ENCODE peak calls at places on chromosomes 7 and 10, in four cellular contexts. R is mesenchymal stem cell, A is PC-3, G is heart left ventricle. P is an unnamed sample. For H3K4me1, the result is how much of the 10 kb centered on the place peaks cover.

GRCh38 chr10:86225098-86225782 is 141.4 kb downstream of the GRID1 start:
- DNase-seq in A (peak), G (no peak), R (no peak), P (no peak)

GRCh38 chr10:6139470-6139869 is 50.6 kb downstream of the RBM17 start:
- DNase-seq in G (no peak), R (no peak), A (no peak), P (no peak)

GRCh38 chr10:117241541-117242462 is 888 bp downstream of the SLC18A2 start:
- DNase-seq in G (no peak), R (no peak), A (no peak), P (no peak)

GRCh38 chr10:89080660-89081059 is 90.1 kb downstream of the FAS start:
- DNase-seq in A (no peak), G (no peak), R (peak), P (no peak)

GRCh38 chr7:39921505-39922250 is 28.4 kb upstream of the CDK13 start:
- DNase-seq in G (no peak), R (no peak), A (no peak), P (no peak)

GRCh38 chr10:33122014-33122788 is 164.2 kb upstream of the ITGB1 start:
- DNase-seq in G (no peak), A (peak), R (no peak), P (no peak)

GRCh38 chr7:108103566-108104298 is 26.4 kb downstream of the LAMB4 start:
- DNase-seq in G (no peak), R (peak), A (peak), P (no peak)

GRCh38 chr7:141415999-141416398 is 135.2 kb upstream of the AGK start:
- DNase-seq in A (no peak), R (no peak), G (no peak), P (no peak)

GRCh38 chr10:112967200-112967599 is 17.2 kb downstream of the TCF7L2 start:
- DNase-seq in R (peak), G (no peak), A (peak), P (no peak)

GRCh38 chr10:21519981-21520436 is 5.5 kb downstream of the SKIDA1 start:
- DNase-seq in R (peak), G (no peak), A (peak), P (peak)

GRCh38 chr7:120733143-120733542 is 124.8 kb downstream of the TSPAN12 start:
- DNase-seq in A (peak), R (peak), G (no peak), P (no peak)

GRCh38 chr7:100101016-100101862 is at the start of the genes AP4M1 and MCM7:
- DNase-seq in R (peak), A (peak), G (peak), P (peak)

GRCh38 chr10:13844651-13845050 is 257.9 kb downstream of the PRPF18 start:
- DNase-seq in A (no peak), G (no peak), R (peak), P (no peak)

GRCh38 chr7:83701744-83702143 is 52.8 kb upstream of the SEMA3E start:
- DNase-seq in G (no peak), A (no peak), R (no peak), P (no peak)

GRCh38 chr10:17216217-17216900 is 11.7 kb upstream of the VIM start:
- DNase-seq in R (peak), G (no peak), A (peak), P (no peak)

GRCh38 chr10:101529720-101530553 is 58.1 kb downstream of the POLL start:
- DNase-seq in R (no peak), G (no peak), A (no peak), P (no peak)

DNA sequence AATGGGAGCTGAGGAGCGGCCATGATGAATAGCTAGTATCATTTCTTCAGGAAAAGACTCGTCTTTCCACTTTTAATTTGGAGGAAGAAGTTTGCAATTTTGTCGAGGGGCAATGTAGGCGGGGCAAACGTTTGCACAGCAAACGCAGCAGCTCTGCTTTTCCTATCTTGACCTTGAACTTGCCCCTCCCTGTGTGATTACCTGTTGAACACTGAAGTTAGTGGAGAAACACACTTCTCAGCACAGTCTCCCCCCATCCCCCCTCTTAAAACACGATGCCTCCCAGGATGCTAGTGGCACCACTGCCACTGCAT is 178 bp upstream of the EPDR1 start:
- DNase-seq in G (no peak), A (no peak), R (no peak), P (no peak)
- H3K4me1 ChIP-seq in G (under half), A (under half), R (under half), P (under half)

GRCh38 chr7:133299620-133300019 is 46.7 kb downstream of the EXOC4 start:
- DNase-seq in G (no peak), R (no peak), A (no peak), P (no peak)
- H3K4me1 ChIP-seq in G (under half), R (under half), A (under half), P (under half)

DNA sequence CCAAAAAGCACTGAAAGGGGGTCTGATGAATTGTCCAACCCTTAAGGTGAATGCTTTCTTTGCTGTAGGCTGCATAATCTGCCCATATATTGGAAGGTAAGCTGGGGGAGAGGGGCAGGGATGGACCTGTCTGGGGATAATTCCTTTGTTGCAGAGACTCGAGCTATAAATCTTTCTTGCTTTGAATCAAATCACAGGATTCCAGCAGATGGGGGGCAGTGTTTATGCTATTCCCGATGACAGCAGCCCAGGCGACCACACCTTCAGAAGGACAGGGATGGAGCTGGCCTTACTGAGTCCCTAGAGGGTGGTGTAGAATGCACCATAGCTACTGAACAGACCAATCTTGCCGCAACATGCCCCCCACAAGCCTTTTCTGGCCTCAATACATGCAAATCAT is 2.5 kb downstream of the PODXL start:
- DNase-seq in A (no peak), R (no peak), G (no peak), P (no peak)
- H3K4me1 ChIP-seq in A (under half), R (under half), G (under half), P (under half)

GRCh38 chr10:96259150-96259549 is 12.2 kb downstream of the BLNK start:
- DNase-seq in A (no peak), R (no peak), G (no peak), P (no peak)

GRCh38 chr10:96257944-96258343 is 13.4 kb downstream of the BLNK start:
- DNase-seq in R (no peak), A (no peak), G (no peak), P (no peak)

GRCh38 chr10:96261930-96262329 is 9.4 kb downstream of the BLNK start:
- DNase-seq in R (no peak), G (no peak), A (no peak), P (no peak)

GRCh38 chr10:96261132-96261531 is 10.2 kb downstream of the BLNK start:
- DNase-seq in R (no peak), A (no peak), G (no peak), P (no peak)

GRCh38 chr10:96259884-96260511 is 11.4 kb downstream of the BLNK start:
- DNase-seq in G (no peak), R (no peak), A (no peak), P (peak)
- H3K4me1 ChIP-seq in G (under half), R (under half), A (under half), P (half or more)

GRCh38 chr10:8064436-8064835 is 9.9 kb downstream of the GATA3 start:
- DNase-seq in A (no peak), G (no peak), R (no peak), P (no peak)
- H3K4me1 ChIP-seq in A (under half), G (under half), R (under half), P (under half)

GRCh38 chr10:29712108-29712507 is 77.3 kb upstream of the SVIL start:
- DNase-seq in G (no peak), A (peak), R (no peak), P (peak)
- H3K4me1 ChIP-seq in G (under half), A (under half), R (under half), P (under half)

GRCh38 chr10:47087667-47088066 is 176.4 kb downstream of the PTPN20 start:
- DNase-seq in R (no peak), A (no peak), G (no peak), P (no peak)
- H3K4me1 ChIP-seq in R (under half), A (under half), G (under half), P (under half)

DNA sequence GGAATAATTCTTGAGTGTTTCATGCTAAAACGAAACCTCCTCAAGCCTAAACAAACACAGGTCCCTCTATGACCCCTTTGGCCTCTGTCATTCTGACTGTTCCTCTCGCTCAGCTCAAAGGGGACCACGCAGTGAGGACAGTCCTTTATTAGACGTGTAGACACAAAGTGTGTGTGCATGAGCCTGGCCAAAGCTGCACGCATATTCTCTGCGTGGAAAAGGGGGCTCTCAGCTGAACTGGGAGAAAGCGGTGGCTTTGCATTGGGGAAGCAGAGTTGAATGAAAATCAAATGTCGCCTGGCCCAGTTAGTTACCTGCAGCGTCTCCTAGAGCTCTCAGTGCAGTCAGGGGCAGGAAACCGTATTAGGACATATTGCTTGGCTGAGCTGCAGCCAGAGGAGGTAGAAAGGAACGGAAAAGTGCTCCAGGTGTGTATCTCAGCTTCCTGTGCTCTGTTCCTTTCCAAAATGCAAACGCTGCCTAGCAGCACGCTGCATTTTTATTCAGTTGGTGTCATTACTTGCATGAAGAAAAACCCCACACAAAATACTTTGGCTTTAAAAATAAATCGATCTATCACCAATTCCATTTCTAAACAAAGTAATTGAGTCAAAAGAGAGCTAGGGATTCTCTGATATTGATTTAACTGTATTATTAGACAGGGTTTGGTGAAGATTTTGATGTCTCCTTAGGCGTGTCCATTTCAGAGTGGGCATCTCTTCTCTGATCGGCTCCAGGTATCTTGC is 4.9 kb downstream of the GATA3 start:
- DNase-seq in G (no peak), R (peak), A (no peak), P (no peak)
- H3K4me1 ChIP-seq in G (under half), R (under half), A (under half), P (under half)

GRCh38 chr7:975702-976473 is 539 bp upstream of the COX19 start:
- DNase-seq in A (no peak), G (peak), R (no peak), P (no peak)
- H3K4me1 ChIP-seq in A (under half), G (under half), R (under half), P (half or more)

DNA sequence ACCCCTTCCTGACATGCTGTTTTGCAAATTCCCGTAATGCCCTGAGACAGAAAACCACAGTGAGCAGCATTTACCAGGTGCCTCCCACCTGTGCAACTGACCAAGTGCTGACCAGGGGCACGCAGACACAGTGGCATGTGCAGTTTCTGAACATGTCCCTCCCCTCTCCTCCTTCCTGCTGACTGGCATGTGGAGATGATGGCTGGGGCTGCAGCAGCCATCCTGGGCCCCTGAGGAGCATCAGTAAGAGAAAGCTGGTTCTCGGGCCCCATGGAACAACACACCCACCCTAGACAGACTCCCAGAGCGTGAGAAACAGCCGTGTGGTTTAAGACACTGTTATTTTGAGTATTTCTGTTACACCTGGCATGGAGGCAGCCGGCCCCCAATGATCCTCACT is 66.2 kb upstream of the PDGFA start:
- DNase-seq in G (no peak), A (no peak), R (no peak), P (no peak)
- H3K4me1 ChIP-seq in G (under half), A (under half), R (under half), P (under half)

P was measured in Karpas-422.